ENCODE peak calls at places on chromosomes 7 and 10, in five cellular contexts. One of them, this sample, is unnamed.

GRCh38 chr10:96532523-96532922 is 18.8 kb upstream of the TLL2 start:
- DNase-seq in cardiac fibroblast: no peak
- DNase-seq in tibial artery: no peak
- DNase-seq in brain microvascular endothelial cell: no peak
- DNase-seq in endodermal cell: no peak
- DNase-seq in this sample: no peak

GRCh38 chr7:143936087-143937009 is 1.3 kb downstream of the OR2F2 start:
- DNase-seq in cardiac fibroblast: peak
- DNase-seq in tibial artery: no peak
- DNase-seq in brain microvascular endothelial cell: peak
- DNase-seq in endodermal cell: no peak
- DNase-seq in this sample: peak

GRCh38 chr7:25844109-25844915 is 307.7 kb upstream of the NFE2L3 start:
- DNase-seq in cardiac fibroblast: peak
- DNase-seq in tibial artery: no peak
- DNase-seq in brain microvascular endothelial cell: peak
- DNase-seq in endodermal cell: no peak
- DNase-seq in this sample: peak

GRCh38 chr7:2785071-2785500 is 59.0 kb downstream of the GNA12 start:
- DNase-seq in cardiac fibroblast: peak
- DNase-seq in tibial artery: no peak
- DNase-seq in brain microvascular endothelial cell: peak
- DNase-seq in endodermal cell: no peak
- DNase-seq in this sample: no peak

GRCh38 chr7:22120391-22121053 is 174.8 kb upstream of the CDCA7L start:
- DNase-seq in cardiac fibroblast: no peak
- DNase-seq in tibial artery: no peak
- DNase-seq in brain microvascular endothelial cell: peak
- DNase-seq in endodermal cell: no peak
- DNase-seq in this sample: no peak

GRCh38 chr7:68186072-68186471 is 1189.4 kb downstream of the TYW1 start:
- DNase-seq in cardiac fibroblast: no peak
- DNase-seq in tibial artery: no peak
- DNase-seq in brain microvascular endothelial cell: no peak
- DNase-seq in endodermal cell: no peak
- DNase-seq in this sample: peak

GRCh38 chr10:58512470-58513188 is at the start of gene BICC1:
- DNase-seq in cardiac fibroblast: no peak
- DNase-seq in tibial artery: peak
- DNase-seq in brain microvascular endothelial cell: peak
- DNase-seq in endodermal cell: peak
- DNase-seq in this sample: peak

GRCh38 chr10:25578061-25578460 is 356.0 kb upstream of the MYO3A start:
- DNase-seq in cardiac fibroblast: no peak
- DNase-seq in tibial artery: no peak
- DNase-seq in brain microvascular endothelial cell: no peak
- DNase-seq in endodermal cell: no peak
- DNase-seq in this sample: no peak

DNA sequence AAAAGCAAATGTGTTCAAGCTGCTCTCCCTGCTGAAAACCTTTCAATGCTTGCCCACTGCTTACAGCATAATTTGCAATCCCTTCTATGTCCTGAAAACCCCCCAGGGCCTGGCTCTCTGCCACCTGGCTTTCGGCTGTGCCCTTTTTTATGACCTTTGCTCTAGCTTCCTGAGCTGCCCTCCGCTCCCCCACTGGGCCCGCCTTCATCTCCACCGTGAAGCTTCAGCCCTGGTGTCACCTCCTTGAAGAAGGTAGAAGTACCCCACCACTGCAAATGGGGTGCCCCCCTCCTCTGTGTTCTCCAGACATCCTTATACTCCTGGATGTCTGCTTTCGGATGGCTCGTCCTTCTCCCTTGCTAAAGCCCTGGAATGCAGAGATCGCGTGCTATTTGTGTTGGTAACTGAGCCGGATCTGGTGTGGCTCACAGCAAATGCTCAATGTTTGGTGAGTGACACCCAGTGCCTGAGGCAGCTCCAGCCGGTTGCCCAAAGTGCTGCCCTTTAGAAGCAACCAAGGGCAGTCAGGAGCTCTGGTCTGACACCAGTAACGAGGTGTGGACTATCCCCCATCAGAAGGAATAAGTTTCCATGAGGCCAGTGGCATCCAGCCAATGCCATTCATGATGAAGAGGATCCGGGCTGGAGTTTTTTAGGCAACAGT is 90.3 kb downstream of the KIAA1549 start:
- DNase-seq in cardiac fibroblast: no peak
- DNase-seq in tibial artery: no peak
- DNase-seq in brain microvascular endothelial cell: peak
- DNase-seq in endodermal cell: no peak
- DNase-seq in this sample: peak
- H3K4me3 ChIP-seq in cardiac fibroblast: no peak
- H3K4me3 ChIP-seq in tibial artery: no peak
- H3K4me3 ChIP-seq in brain microvascular endothelial cell: no peak
- H3K4me3 ChIP-seq in endodermal cell: no peak
- H3K4me3 ChIP-seq in this sample: peak

GRCh38 chr10:11411926-11412545 is 199.4 kb downstream of the USP6NL start:
- DNase-seq in cardiac fibroblast: peak
- DNase-seq in tibial artery: no peak
- DNase-seq in brain microvascular endothelial cell: no peak
- DNase-seq in endodermal cell: peak
- DNase-seq in this sample: no peak
- TF ChIP-seq CTCF in cardiac fibroblast: peak
- TF ChIP-seq CTCF in tibial artery: no peak
- TF ChIP-seq CTCF in brain microvascular endothelial cell: peak
- TF ChIP-seq CTCF in endodermal cell: peak
- TF ChIP-seq CTCF in this sample: peak

GRCh38 chr10:9230625-9231024 is 1176.1 kb downstream of the GATA3 start:
- DNase-seq in cardiac fibroblast: no peak
- DNase-seq in tibial artery: no peak
- DNase-seq in brain microvascular endothelial cell: no peak
- DNase-seq in endodermal cell: no peak
- DNase-seq in this sample: no peak

GRCh38 chr10:9234191-9234590 is 1179.7 kb downstream of the GATA3 start:
- DNase-seq in cardiac fibroblast: no peak
- DNase-seq in tibial artery: no peak
- DNase-seq in brain microvascular endothelial cell: no peak
- DNase-seq in endodermal cell: no peak
- DNase-seq in this sample: no peak

GRCh38 chr10:9227679-9228365 is 1173.3 kb downstream of the GATA3 start:
- DNase-seq in cardiac fibroblast: no peak
- DNase-seq in tibial artery: no peak
- DNase-seq in brain microvascular endothelial cell: no peak
- DNase-seq in endodermal cell: no peak
- DNase-seq in this sample: no peak

GRCh38 chr10:9229702-9230101 is 1175.2 kb downstream of the GATA3 start:
- DNase-seq in cardiac fibroblast: no peak
- DNase-seq in tibial artery: no peak
- DNase-seq in brain microvascular endothelial cell: no peak
- DNase-seq in endodermal cell: no peak
- DNase-seq in this sample: no peak

DNA sequence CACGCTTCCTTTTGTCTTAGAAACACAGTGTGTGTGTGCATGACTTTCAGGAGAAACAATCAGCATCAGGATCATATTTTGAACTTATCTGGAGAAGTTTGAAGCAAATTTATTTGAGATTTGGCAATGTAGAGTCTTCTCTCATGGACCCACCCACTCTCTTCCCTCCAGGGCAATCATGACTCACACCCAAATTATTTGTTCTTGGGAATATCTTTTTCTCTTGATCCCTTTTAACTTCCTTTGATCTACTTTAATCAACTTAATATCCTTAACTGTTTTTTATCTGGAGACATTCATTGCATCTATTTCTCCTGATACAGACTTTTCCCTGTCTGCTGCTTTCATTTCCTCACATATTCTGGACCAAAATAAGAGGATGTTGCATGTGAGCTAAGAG is 1174.3 kb downstream of the GATA3 start:
- DNase-seq in cardiac fibroblast: no peak
- DNase-seq in tibial artery: no peak
- DNase-seq in brain microvascular endothelial cell: no peak
- DNase-seq in endodermal cell: no peak
- DNase-seq in this sample: peak
- H3K4me3 ChIP-seq in cardiac fibroblast: no peak
- H3K4me3 ChIP-seq in tibial artery: no peak
- H3K4me3 ChIP-seq in brain microvascular endothelial cell: no peak
- H3K4me3 ChIP-seq in endodermal cell: no peak
- H3K4me3 ChIP-seq in this sample: no peak

GRCh38 chr10:123140164-123140982 is 4.6 kb downstream of the HMX3 start:
- DNase-seq in cardiac fibroblast: no peak
- DNase-seq in tibial artery: no peak
- DNase-seq in brain microvascular endothelial cell: no peak
- DNase-seq in endodermal cell: no peak
- DNase-seq in this sample: no peak

GRCh38 chr10:123141791-123142700 is 5.9 kb upstream of the HMX2 start:
- DNase-seq in cardiac fibroblast: no peak
- DNase-seq in tibial artery: no peak
- DNase-seq in brain microvascular endothelial cell: no peak
- DNase-seq in endodermal cell: peak
- DNase-seq in this sample: no peak

GRCh38 chr10:123142701-123143161 is 5.2 kb upstream of the HMX2 start:
- DNase-seq in cardiac fibroblast: no peak
- DNase-seq in tibial artery: no peak
- DNase-seq in brain microvascular endothelial cell: no peak
- DNase-seq in endodermal cell: peak
- DNase-seq in this sample: no peak

GRCh38 chr10:123139521-123140163 is 3.9 kb downstream of the HMX3 start:
- DNase-seq in cardiac fibroblast: peak
- DNase-seq in tibial artery: no peak
- DNase-seq in brain microvascular endothelial cell: no peak
- DNase-seq in endodermal cell: peak
- DNase-seq in this sample: no peak

GRCh38 chr10:123140983-123141390 is 5.2 kb downstream of the HMX3 start:
- DNase-seq in cardiac fibroblast: no peak
- DNase-seq in tibial artery: no peak
- DNase-seq in brain microvascular endothelial cell: no peak
- DNase-seq in endodermal cell: no peak
- DNase-seq in this sample: no peak
- TF ChIP-seq CTCF in cardiac fibroblast: no peak
- TF ChIP-seq CTCF in tibial artery: no peak
- TF ChIP-seq CTCF in brain microvascular endothelial cell: no peak
- TF ChIP-seq CTCF in endodermal cell: no peak
- TF ChIP-seq CTCF in this sample: no peak

GRCh38 chr7:33722383-33723096 is 182.8 kb upstream of the BMPER start:
- DNase-seq in cardiac fibroblast: peak
- DNase-seq in tibial artery: peak
- DNase-seq in brain microvascular endothelial cell: peak
- DNase-seq in endodermal cell: peak
- DNase-seq in this sample: peak
- H3K4me3 ChIP-seq in cardiac fibroblast: no peak
- H3K4me3 ChIP-seq in tibial artery: no peak
- H3K4me3 ChIP-seq in brain microvascular endothelial cell: no peak
- H3K4me3 ChIP-seq in endodermal cell: no peak
- H3K4me3 ChIP-seq in this sample: no peak

GRCh38 chr7:153948055-153948454 is 104.1 kb upstream of the DPP6 start:
- DNase-seq in cardiac fibroblast: no peak
- DNase-seq in tibial artery: no peak
- DNase-seq in brain microvascular endothelial cell: no peak
- DNase-seq in endodermal cell: no peak
- DNase-seq in this sample: no peak
- TF ChIP-seq CTCF in cardiac fibroblast: no peak
- TF ChIP-seq CTCF in tibial artery: no peak
- TF ChIP-seq CTCF in brain microvascular endothelial cell: no peak
- TF ChIP-seq CTCF in endodermal cell: no peak
- TF ChIP-seq CTCF in this sample: no peak

DNA sequence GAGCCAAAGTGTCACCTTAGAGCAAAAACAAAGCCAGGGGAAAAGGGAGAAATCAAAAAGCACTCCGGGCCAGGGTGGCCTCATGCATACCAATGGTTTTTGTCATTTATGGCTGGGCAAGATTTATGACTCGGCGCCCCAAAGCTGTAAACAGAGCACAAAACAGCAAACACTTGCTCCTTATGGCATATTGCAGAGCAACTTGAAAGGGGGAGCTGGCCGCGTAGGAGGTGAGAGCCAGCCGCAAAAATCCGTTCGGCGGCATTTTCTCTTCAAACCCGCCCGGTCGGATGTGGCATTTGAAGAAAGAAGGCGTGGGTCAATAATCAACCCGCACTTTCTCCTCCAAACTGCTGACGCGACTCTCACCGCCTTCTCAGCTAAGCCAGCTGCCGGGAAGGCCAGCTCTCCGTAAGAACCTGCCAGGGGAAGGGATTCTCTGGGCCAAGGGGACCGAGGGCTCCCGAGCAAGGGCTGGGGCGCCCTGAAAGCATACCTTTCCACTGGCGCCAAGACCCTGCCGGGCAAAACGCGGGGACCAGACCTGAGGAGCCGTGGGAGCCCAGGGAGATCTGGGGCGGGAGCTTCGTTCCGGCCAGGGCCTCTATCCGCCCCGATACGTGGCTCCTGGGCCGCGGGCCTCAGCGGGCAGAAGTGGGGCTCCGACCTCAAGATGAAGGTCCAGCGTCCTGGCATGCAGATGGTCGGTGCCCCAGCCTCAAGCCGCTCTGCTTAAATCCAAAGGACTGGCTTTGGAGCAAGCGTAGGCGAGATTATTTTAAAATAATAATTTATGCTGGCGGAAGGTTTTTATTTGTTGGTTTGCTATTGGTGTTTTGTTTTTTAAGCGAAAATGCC is 12.9 kb upstream of the HOXA2 start:
- DNase-seq in cardiac fibroblast: no peak
- DNase-seq in tibial artery: no peak
- DNase-seq in brain microvascular endothelial cell: no peak
- DNase-seq in endodermal cell: peak
- DNase-seq in this sample: no peak
- H3K4me3 ChIP-seq in cardiac fibroblast: peak
- H3K4me3 ChIP-seq in tibial artery: peak
- H3K4me3 ChIP-seq in brain microvascular endothelial cell: peak
- H3K4me3 ChIP-seq in endodermal cell: no peak
- H3K4me3 ChIP-seq in this sample: no peak

DNA sequence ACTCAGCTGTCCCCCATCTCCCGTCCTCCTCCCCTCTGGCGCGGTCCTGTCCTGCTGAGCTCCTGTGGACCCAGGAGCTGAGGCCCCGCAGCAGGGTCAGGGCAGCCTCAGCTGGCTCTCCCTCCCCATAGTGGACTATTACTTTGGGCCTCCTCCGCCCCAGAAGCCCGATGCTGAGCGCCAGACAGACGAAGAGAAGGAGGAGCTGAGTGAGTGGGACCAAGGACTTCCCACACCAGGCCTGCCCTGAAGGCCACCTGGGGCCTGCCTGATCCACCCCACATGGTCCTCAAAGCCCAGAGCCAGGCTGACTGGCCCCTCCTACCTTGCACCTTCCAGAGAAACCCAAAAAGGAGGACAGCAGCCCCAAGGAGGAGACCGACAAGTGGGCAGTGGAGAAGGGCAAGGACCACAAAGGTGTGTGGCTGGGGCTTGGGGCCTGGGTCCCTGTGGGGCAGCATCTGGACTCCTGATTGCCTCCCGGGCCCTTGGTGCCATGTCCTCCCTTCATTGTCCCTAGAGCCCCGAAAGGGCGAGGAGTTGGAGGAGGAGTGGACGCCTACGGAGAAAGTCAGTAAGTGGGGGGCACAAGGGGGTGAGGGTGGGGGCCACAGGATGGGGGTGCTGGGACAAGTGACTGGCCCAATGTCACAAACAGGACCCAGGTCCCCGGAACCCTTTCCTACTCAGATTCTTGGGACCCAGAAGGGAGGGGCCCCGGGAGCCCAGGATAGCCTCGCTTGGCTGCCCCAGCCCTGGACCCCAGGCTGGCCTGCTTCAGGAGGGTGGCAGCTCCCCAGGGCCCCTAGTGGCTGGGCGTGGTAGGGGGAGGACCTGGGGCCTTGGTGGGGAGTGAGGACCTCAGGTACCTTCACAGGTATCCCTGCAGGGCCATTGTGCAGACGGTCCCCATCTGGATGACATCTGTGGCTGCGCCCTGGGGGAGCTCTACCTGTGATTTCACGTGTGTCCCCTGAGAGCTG is 4.9 kb downstream of the AEBP1 start:
- DNase-seq in cardiac fibroblast: no peak
- DNase-seq in tibial artery: no peak
- DNase-seq in brain microvascular endothelial cell: no peak
- DNase-seq in endodermal cell: no peak
- DNase-seq in this sample: no peak
- TF ChIP-seq CTCF in cardiac fibroblast: peak
- TF ChIP-seq CTCF in tibial artery: no peak
- TF ChIP-seq CTCF in brain microvascular endothelial cell: no peak
- TF ChIP-seq CTCF in endodermal cell: peak
- TF ChIP-seq CTCF in this sample: no peak

This sample was measured in AG10803.